ENCODE peak calls at places on chromosomes 16 and 17, in six cellular contexts. One of them, this sample, is unnamed.
A peak's percentile ranks its signal among the peaks of the same experiment; 100 is the strongest.

GRCh38 chr17:48996696-48997102 is 486 bp upstream of the IGF2BP1 start:
- DNase-seq in T-helper 2 cell: no peak
- DNase-seq in hypothalamus: no peak
- DNase-seq in right cardiac atrium: no peak
- DNase-seq in head of caudate nucleus: no peak
- DNase-seq in ovary: no peak
- DNase-seq in this sample: no peak

GRCh38 chr16:66272461-66272860 is 94.0 kb upstream of the CDH5 start:
- DNase-seq in T-helper 2 cell: no peak
- DNase-seq in hypothalamus: no peak
- DNase-seq in right cardiac atrium: no peak
- DNase-seq in head of caudate nucleus: no peak
- DNase-seq in ovary: peak; percentile 10
- DNase-seq in this sample: no peak

GRCh38 chr16:25838724-25839186 is 147.0 kb downstream of the HS3ST4 start:
- DNase-seq in T-helper 2 cell: no peak
- DNase-seq in hypothalamus: no peak
- DNase-seq in right cardiac atrium: no peak
- DNase-seq in head of caudate nucleus: peak; percentile 22
- DNase-seq in ovary: no peak
- DNase-seq in this sample: peak; percentile 28

GRCh38 chr16:77359065-77359502 is 75.8 kb downstream of the ADAMTS18 start:
- DNase-seq in T-helper 2 cell: no peak
- DNase-seq in hypothalamus: no peak
- DNase-seq in right cardiac atrium: no peak
- DNase-seq in head of caudate nucleus: peak; percentile 12
- DNase-seq in ovary: no peak
- DNase-seq in this sample: no peak

GRCh38 chr17:16465861-16466338 is 26.1 kb downstream of the LRRC75A start:
- DNase-seq in T-helper 2 cell: no peak
- DNase-seq in hypothalamus: no peak
- DNase-seq in right cardiac atrium: peak; percentile 77
- DNase-seq in head of caudate nucleus: no peak
- DNase-seq in ovary: no peak
- DNase-seq in this sample: no peak

GRCh38 chr17:885971-886571 is 93.5 kb downstream of the NXN start:
- DNase-seq in T-helper 2 cell: no peak
- DNase-seq in hypothalamus: no peak
- DNase-seq in right cardiac atrium: peak; percentile 78
- DNase-seq in head of caudate nucleus: peak; percentile 33
- DNase-seq in ovary: peak; percentile 75
- DNase-seq in this sample: peak; percentile 47

GRCh38 chr16:67632415-67633172 is 12.3 kb upstream of the CARMIL2 start:
- DNase-seq in T-helper 2 cell: no peak
- DNase-seq in hypothalamus: no peak
- DNase-seq in right cardiac atrium: peak; percentile 52
- DNase-seq in head of caudate nucleus: peak; percentile 68
- DNase-seq in ovary: no peak
- DNase-seq in this sample: no peak

GRCh38 chr17:39921323-39921722 is 2.9 kb upstream of the GSDMB start:
- DNase-seq in T-helper 2 cell: no peak
- DNase-seq in hypothalamus: no peak
- DNase-seq in right cardiac atrium: no peak
- DNase-seq in head of caudate nucleus: no peak
- DNase-seq in ovary: no peak
- DNase-seq in this sample: no peak

GRCh38 chr16:28293589-28293935 is 1.2 kb downstream of the SBK1 start:
- DNase-seq in T-helper 2 cell: no peak
- DNase-seq in hypothalamus: no peak
- DNase-seq in right cardiac atrium: no peak
- DNase-seq in head of caudate nucleus: no peak
- DNase-seq in ovary: no peak
- DNase-seq in this sample: no peak

GRCh38 chr17:74605361-74605760 is 13.3 kb upstream of the CD300LD start:
- DNase-seq in T-helper 2 cell: no peak
- DNase-seq in hypothalamus: no peak
- DNase-seq in right cardiac atrium: peak; percentile 78
- DNase-seq in head of caudate nucleus: no peak
- DNase-seq in ovary: no peak
- DNase-seq in this sample: peak; percentile 27

GRCh38 chr16:61654962-61655361 is 381.3 kb downstream of the CDH8 start:
- DNase-seq in T-helper 2 cell: no peak
- DNase-seq in hypothalamus: no peak
- DNase-seq in right cardiac atrium: no peak
- DNase-seq in head of caudate nucleus: peak; percentile 78
- DNase-seq in ovary: no peak
- DNase-seq in this sample: no peak

GRCh38 chr16:1667916-1668315 is 10.2 kb upstream of the JPT2 start:
- DNase-seq in T-helper 2 cell: no peak
- DNase-seq in hypothalamus: no peak
- DNase-seq in right cardiac atrium: no peak
- DNase-seq in head of caudate nucleus: no peak
- DNase-seq in ovary: no peak
- DNase-seq in this sample: no peak

GRCh38 chr17:27559996-27560481 is 70.9 kb upstream of the LGALS9 start:
- DNase-seq in T-helper 2 cell: no peak
- DNase-seq in hypothalamus: no peak
- DNase-seq in right cardiac atrium: peak; percentile 88
- DNase-seq in head of caudate nucleus: peak; percentile 30
- DNase-seq in ovary: peak; percentile 74
- DNase-seq in this sample: no peak

GRCh38 chr17:80377798-80378197 is 37.2 kb upstream of the ENDOV start:
- DNase-seq in T-helper 2 cell: no peak
- DNase-seq in hypothalamus: no peak
- DNase-seq in right cardiac atrium: no peak
- DNase-seq in head of caudate nucleus: no peak
- DNase-seq in ovary: no peak
- DNase-seq in this sample: no peak

GRCh38 chr17:28521296-28522085 is 15.3 kb downstream of the FOXN1 start:
- DNase-seq in T-helper 2 cell: no peak
- DNase-seq in hypothalamus: no peak
- DNase-seq in right cardiac atrium: no peak
- DNase-seq in head of caudate nucleus: no peak
- DNase-seq in ovary: no peak
- DNase-seq in this sample: no peak

GRCh38 chr16:68289621-68290329 is 21.0 kb downstream of the SLC7A6OS start:
- DNase-seq in T-helper 2 cell: peak; percentile 37
- DNase-seq in hypothalamus: no peak
- DNase-seq in right cardiac atrium: no peak
- DNase-seq in head of caudate nucleus: no peak
- DNase-seq in ovary: no peak
- DNase-seq in this sample: no peak

GRCh38 chr16:50610331-50611262 is 62.4 kb downstream of the NKD1 start:
- DNase-seq in T-helper 2 cell: no peak
- DNase-seq in hypothalamus: no peak
- DNase-seq in right cardiac atrium: no peak
- DNase-seq in head of caudate nucleus: no peak
- DNase-seq in ovary: no peak
- DNase-seq in this sample: no peak

GRCh38 chr16:67535201-67535600 is 6.6 kb downstream of the RIPOR1 start:
- DNase-seq in T-helper 2 cell: no peak
- DNase-seq in hypothalamus: no peak
- DNase-seq in right cardiac atrium: no peak
- DNase-seq in head of caudate nucleus: peak; percentile 79
- DNase-seq in ovary: no peak
- DNase-seq in this sample: no peak

GRCh38 chr17:77555741-77556291 is 402.7 kb upstream of the TNRC6C start:
- DNase-seq in T-helper 2 cell: no peak
- DNase-seq in hypothalamus: no peak
- DNase-seq in right cardiac atrium: no peak
- DNase-seq in head of caudate nucleus: peak; percentile 69
- DNase-seq in ovary: no peak
- DNase-seq in this sample: no peak

GRCh38 chr17:29628619-29629018 is 5.9 kb upstream of the CORO6 start:
- DNase-seq in T-helper 2 cell: no peak
- DNase-seq in hypothalamus: no peak
- DNase-seq in right cardiac atrium: no peak
- DNase-seq in head of caudate nucleus: no peak
- DNase-seq in ovary: no peak
- DNase-seq in this sample: no peak

GRCh38 chr17:35795007-35795870 is at the start of gene MMP28:
- DNase-seq in T-helper 2 cell: peak; percentile 12
- DNase-seq in hypothalamus: no peak
- DNase-seq in right cardiac atrium: peak; percentile 69
- DNase-seq in head of caudate nucleus: no peak
- DNase-seq in ovary: no peak
- DNase-seq in this sample: peak; percentile 42

GRCh38 chr17:927611-928461 is 51.7 kb downstream of the NXN start:
- DNase-seq in T-helper 2 cell: no peak
- DNase-seq in hypothalamus: no peak
- DNase-seq in right cardiac atrium: no peak
- DNase-seq in head of caudate nucleus: no peak
- DNase-seq in ovary: no peak
- DNase-seq in this sample: peak; percentile 49

GRCh38 chr17:45818708-45819107 is 26.0 kb upstream of the SPPL2C start:
- DNase-seq in T-helper 2 cell: no peak
- DNase-seq in hypothalamus: no peak
- DNase-seq in right cardiac atrium: no peak
- DNase-seq in head of caudate nucleus: no peak
- DNase-seq in ovary: no peak
- DNase-seq in this sample: no peak

GRCh38 chr16:76265434-76266045 is 11.7 kb upstream of the CNTNAP4 start:
- DNase-seq in T-helper 2 cell: no peak
- DNase-seq in hypothalamus: no peak
- DNase-seq in right cardiac atrium: no peak
- DNase-seq in head of caudate nucleus: no peak
- DNase-seq in ovary: no peak
- DNase-seq in this sample: peak; percentile 33

GRCh38 chr16:88536971-88537751 is 33.0 kb upstream of the ZC3H18 start:
- DNase-seq in T-helper 2 cell: no peak
- DNase-seq in hypothalamus: no peak
- DNase-seq in right cardiac atrium: peak; percentile 25
- DNase-seq in head of caudate nucleus: no peak
- DNase-seq in ovary: no peak
- DNase-seq in this sample: no peak

GRCh38 chr17:56700919-56701420 is 107.5 kb downstream of the NOG start:
- DNase-seq in T-helper 2 cell: no peak
- DNase-seq in hypothalamus: no peak
- DNase-seq in right cardiac atrium: no peak
- DNase-seq in head of caudate nucleus: no peak
- DNase-seq in ovary: no peak
- DNase-seq in this sample: no peak

GRCh38 chr16:58506241-58507194 is 6.6 kb downstream of the NDRG4 start:
- DNase-seq in T-helper 2 cell: no peak
- DNase-seq in hypothalamus: no peak
- DNase-seq in right cardiac atrium: no peak
- DNase-seq in head of caudate nucleus: no peak
- DNase-seq in ovary: no peak
- DNase-seq in this sample: no peak

GRCh38 chr17:79612468-79613194 is 1.8 kb upstream of the RBFOX3 start:
- DNase-seq in T-helper 2 cell: peak; percentile 12
- DNase-seq in hypothalamus: no peak
- DNase-seq in right cardiac atrium: no peak
- DNase-seq in head of caudate nucleus: peak; percentile 54
- DNase-seq in ovary: no peak
- DNase-seq in this sample: no peak

GRCh38 chr16:5836979-5837670 is 739.5 kb upstream of the EEF2KMT start:
- DNase-seq in T-helper 2 cell: no peak
- DNase-seq in hypothalamus: no peak
- DNase-seq in right cardiac atrium: no peak
- DNase-seq in head of caudate nucleus: no peak
- DNase-seq in ovary: no peak
- DNase-seq in this sample: no peak

GRCh38 chr17:63966646-63967265 is 6.0 kb downstream of the SCN4A start:
- DNase-seq in T-helper 2 cell: no peak
- DNase-seq in hypothalamus: no peak
- DNase-seq in right cardiac atrium: no peak
- DNase-seq in head of caudate nucleus: no peak
- DNase-seq in ovary: no peak
- DNase-seq in this sample: no peak

GRCh38 chr16:26826500-26826899 is 240.2 kb upstream of the C16orf82 start:
- DNase-seq in T-helper 2 cell: no peak
- DNase-seq in hypothalamus: no peak
- DNase-seq in right cardiac atrium: no peak
- DNase-seq in head of caudate nucleus: no peak
- DNase-seq in ovary: no peak
- DNase-seq in this sample: no peak

GRCh38 chr17:47188266-47188665 is 829 bp downstream of the CDC27 start:
- DNase-seq in T-helper 2 cell: no peak
- DNase-seq in hypothalamus: no peak
- DNase-seq in right cardiac atrium: no peak
- DNase-seq in head of caudate nucleus: no peak
- DNase-seq in ovary: no peak
- DNase-seq in this sample: no peak

GRCh38 chr16:27240948-27241531 is 27.5 kb downstream of the NSMCE1 start:
- DNase-seq in T-helper 2 cell: no peak
- DNase-seq in hypothalamus: no peak
- DNase-seq in right cardiac atrium: peak; percentile 14
- DNase-seq in head of caudate nucleus: no peak
- DNase-seq in ovary: peak; percentile 14
- DNase-seq in this sample: peak; percentile 15

This sample was measured in testis.